ENCODE peak calls at places on chromosomes 16 and 17, in six cellular contexts. H, I, R, V, F and B are unnamed samples.

GRCh38 chr17:75894049-75894742 is 2.6 kb downstream of the TRIM65 start:
- DNase-seq in V (no peak), F (no peak), R (no peak), I (peak), H (no peak), B (no peak)

GRCh38 chr17:77831497-77832179 is 126.9 kb upstream of the TNRC6C start:
- DNase-seq in H (no peak), R (peak), I (peak), F (peak), V (peak), B (peak)

GRCh38 chr16:3525951-3526350 is 25.1 kb downstream of the CLUAP1 start:
- DNase-seq in H (no peak), V (no peak), F (no peak), I (no peak), R (no peak), B (no peak)

GRCh38 chr17:17439971-17440843 is 36.6 kb upstream of the MED9 start:
- DNase-seq in R (peak), I (peak), V (peak), F (peak), H (no peak), B (peak)

GRCh38 chr16:49465661-49466528 is 92.3 kb downstream of the C16orf78 start:
- DNase-seq in V (no peak), I (no peak), R (no peak), F (no peak), H (no peak), B (no peak)

GRCh38 chr17:76124582-76125390 is 16.3 kb downstream of the FOXJ1 start:
- DNase-seq in R (no peak), H (no peak), V (no peak), F (no peak), I (peak), B (no peak)

GRCh38 chr17:39152134-39152884 is 872 bp upstream of the PLXDC1 start:
- DNase-seq in V (no peak), I (peak), F (no peak), R (no peak), H (no peak), B (no peak)

GRCh38 chr17:21127508-21128077 is 829 bp downstream of the DHRS7B start:
- DNase-seq in V (no peak), R (peak), H (no peak), I (no peak), F (peak), B (peak)

GRCh38 chr17:72604518-72604917 is 483.7 kb downstream of the SOX9 start:
- DNase-seq in F (no peak), H (no peak), V (no peak), I (no peak), R (no peak), B (no peak)

GRCh38 chr17:40203131-40203530 is 16.0 kb upstream of the WIPF2 start:
- DNase-seq in R (no peak), I (no peak), V (no peak), F (no peak), H (no peak), B (no peak)

GRCh38 chr17:82935944-82936767 is 96.3 kb upstream of the ZNF750 start:
- DNase-seq in F (no peak), H (no peak), R (no peak), I (peak), V (no peak), B (no peak)

GRCh38 chr17:27362909-27363308 is 69.0 kb downstream of the WSB1 start:
- DNase-seq in H (no peak), V (no peak), R (no peak), F (no peak), I (no peak), B (no peak)

GRCh38 chr16:84839956-84840355 is 20.2 kb downstream of the CRISPLD2 start:
- DNase-seq in F (no peak), R (peak), V (no peak), H (no peak), I (peak), B (peak)

GRCh38 chr17:6523809-6524355 is 32.5 kb downstream of the PITPNM3 start:
- DNase-seq in I (no peak), V (no peak), R (no peak), H (no peak), F (no peak), B (no peak)

GRCh38 chr17:39775075-39775474 is 37.3 kb downstream of the GRB7 start:
- DNase-seq in V (no peak), I (no peak), F (no peak), R (no peak), H (no peak), B (no peak)

GRCh38 chr16:70772493-70772892 is 28.5 kb downstream of the VAC14 start:
- DNase-seq in I (no peak), F (peak), R (peak), H (no peak), V (no peak), B (peak)

GRCh38 chr17:6070895-6071511 is 824 bp downstream of the WSCD1 start:
- DNase-seq in R (no peak), I (peak), H (no peak), V (peak), F (no peak), B (peak)

GRCh38 chr16:27377666-27378485 is 24.1 kb upstream of the IL21R start:
- DNase-seq in I (no peak), H (no peak), R (no peak), F (no peak), V (no peak), B (no peak)

GRCh38 chr17:40582328-40582901 is 17.1 kb upstream of the CCR7 start:
- DNase-seq in V (no peak), F (no peak), H (peak), R (no peak), I (no peak), B (no peak)

GRCh38 chr17:74094651-74095050 is 108.8 kb upstream of the RPL38 start:
- DNase-seq in F (no peak), V (no peak), H (no peak), R (no peak), I (no peak), B (no peak)

GRCh38 chr17:8122391-8122922 is 1.4 kb downstream of the HES7 start:
- DNase-seq in H (no peak), V (peak), I (peak), R (peak), F (peak), B (peak)

GRCh38 chr16:57029161-57030160 is 40.1 kb downstream of the NLRC5 start:
- DNase-seq in F (peak), I (no peak), H (no peak), V (no peak), R (peak), B (no peak)

GRCh38 chr16:9092282-9092962 is 978 bp downstream of the HAPSTR1 start:
- DNase-seq in F (no peak), V (no peak), H (peak), R (no peak), I (peak), B (no peak)

GRCh38 chr17:62652251-62653001 is 25.0 kb downstream of the MRC2 start:
- DNase-seq in I (peak), V (peak), H (no peak), R (peak), F (peak), B (peak)

GRCh38 chr17:17191346-17191792 is 14.8 kb downstream of the PLD6 start:
- DNase-seq in R (peak), F (peak), I (no peak), H (no peak), V (no peak), B (peak)

GRCh38 chr17:72764632-72765041 is 327.9 kb downstream of the SLC39A11 start:
- DNase-seq in H (no peak), V (no peak), I (no peak), F (peak), R (peak), B (peak)

GRCh38 chr16:4319454-4319853 is 3.6 kb downstream of the GLIS2 start:
- DNase-seq in H (no peak), V (peak), F (no peak), R (no peak), I (no peak), B (no peak)

GRCh38 chr16:66970775-66971725 is 10.0 kb downstream of the CES3 start:
- DNase-seq in V (no peak), I (no peak), F (peak), H (no peak), R (peak), B (peak)

GRCh38 chr16:78925071-78925714 is 675.3 kb downstream of the MAF start:
- DNase-seq in I (peak), H (no peak), R (no peak), F (no peak), V (no peak), B (no peak)

GRCh38 chr16:70430667-70431536 is 8.0 kb downstream of the ST3GAL2 start:
- DNase-seq in H (no peak), R (peak), I (no peak), V (no peak), F (no peak), B (no peak)

GRCh38 chr16:23420011-23420410 is 33.0 kb downstream of the COG7 start:
- DNase-seq in V (no peak), F (no peak), H (no peak), I (no peak), R (peak), B (no peak)

GRCh38 chr16:1745900-1746692 is 25.2 kb downstream of the NME3 start:
- DNase-seq in I (no peak), R (peak), F (no peak), H (no peak), V (no peak), B (peak)

DNA sequence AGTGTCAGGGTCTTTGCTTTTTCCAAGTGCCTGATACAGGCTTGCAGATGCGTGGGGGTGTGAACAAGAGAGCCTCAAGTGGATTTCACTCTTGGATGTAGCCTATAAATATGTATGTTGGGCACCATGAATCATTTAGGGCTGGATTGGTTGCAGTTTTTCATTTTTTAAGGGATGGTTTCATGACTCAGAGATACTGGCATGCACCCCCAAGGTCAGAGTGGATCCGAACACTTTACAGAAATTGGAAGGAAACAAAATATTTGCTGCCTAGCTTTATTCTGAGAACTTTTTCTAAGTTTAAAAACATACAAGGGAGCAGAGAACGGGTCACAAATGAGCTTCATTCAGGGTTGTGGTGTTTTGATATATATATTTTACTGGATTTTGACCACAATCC is 436.8 kb upstream of the ERCC4 start:
- DNase-seq in R (no peak), H (no peak), V (no peak), I (no peak), F (no peak), B (no peak)
- H3K4me3 ChIP-seq in R (no peak), H (no peak), V (no peak), I (no peak), F (no peak), B (no peak)

GRCh38 chr17:28574536-28574935 is 2.2 kb downstream of the ALDOC start:
- DNase-seq in V (no peak), R (no peak), I (no peak), H (no peak), F (no peak), B (no peak)

GRCh38 chr17:28578246-28579195 is 1.8 kb upstream of the ALDOC start:
- DNase-seq in R (no peak), I (no peak), F (no peak), V (no peak), H (no peak), B (no peak)

GRCh38 chr17:28577466-28577824 is 750 bp upstream of the ALDOC start:
- DNase-seq in R (no peak), F (no peak), I (no peak), H (no peak), V (no peak), B (no peak)

GRCh38 chr17:28575126-28575795 is 1.4 kb downstream of the ALDOC start:
- DNase-seq in R (no peak), F (no peak), H (no peak), V (peak), I (peak), B (no peak)

GRCh38 chr17:28576758-28577465 is at the start of gene ALDOC:
- DNase-seq in F (peak), I (peak), R (peak), V (peak), H (peak), B (peak)
- H3K4me3 ChIP-seq in F (peak), I (peak), R (peak), V (peak), H (peak), B (peak)

GRCh38 chr17:68591583-68591982 is 9.6 kb downstream of the FAM20A start:
- DNase-seq in H (no peak), F (no peak), I (peak), V (no peak), R (no peak), B (no peak)
- H3K4me3 ChIP-seq in H (no peak), F (no peak), I (no peak), V (no peak), R (no peak), B (no peak)

GRCh38 chr17:43543771-43544575 is 2.2 kb downstream of the ETV4 start:
- DNase-seq in R (no peak), I (no peak), H (no peak), V (no peak), F (no peak), B (no peak)
- H3K4me3 ChIP-seq in R (no peak), I (peak), H (no peak), V (no peak), F (no peak), B (no peak)

DNA sequence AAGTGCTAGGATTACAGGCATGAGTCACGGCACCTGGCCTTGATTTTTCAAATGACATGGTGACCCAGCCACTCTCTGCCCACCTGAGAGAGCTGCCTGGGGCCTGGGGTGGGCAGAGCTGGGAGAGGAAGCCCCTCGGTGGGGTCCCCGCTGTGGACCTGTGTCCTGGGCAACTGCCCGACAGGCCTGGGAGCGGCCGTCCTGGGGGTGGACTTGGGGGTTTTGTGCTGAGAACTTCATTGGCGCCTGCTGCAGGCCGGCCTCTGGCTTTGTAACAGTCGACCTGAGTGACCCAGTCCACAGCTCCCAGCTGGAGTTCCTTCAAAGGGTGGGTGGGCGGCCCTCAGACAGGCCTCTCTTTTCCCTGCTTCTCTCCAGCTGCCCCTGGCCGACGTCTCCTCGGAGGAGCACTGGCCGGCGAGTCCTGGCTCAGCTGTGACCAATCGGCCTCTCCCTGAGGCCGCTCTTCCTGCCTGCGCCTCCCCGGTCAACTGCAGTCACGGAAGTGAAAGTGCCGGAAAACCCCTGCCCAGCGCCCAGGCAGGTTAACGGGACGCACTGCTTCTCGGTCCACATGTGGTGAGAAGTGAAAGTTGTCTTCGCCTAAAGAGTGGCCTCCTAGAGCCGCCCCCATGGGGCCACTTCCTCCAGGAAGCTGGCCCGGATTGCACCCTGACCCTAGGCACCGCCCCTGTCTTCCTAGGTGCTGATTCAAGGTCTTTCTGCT is 5.5 kb downstream of the CBFA2T3 start:
- DNase-seq in I (no peak), H (no peak), R (no peak), V (no peak), F (no peak), B (no peak)
- H3K4me3 ChIP-seq in I (no peak), H (no peak), R (no peak), V (no peak), F (no peak), B (no peak)

GRCh38 chr17:78995761-78996451 is 13.7 kb downstream of the CANT1 start:
- DNase-seq in R (no peak), H (peak), I (no peak), F (no peak), V (no peak), B (no peak)
- H3K4me3 ChIP-seq in R (no peak), H (peak), I (no peak), F (no peak), V (no peak), B (no peak)

GRCh38 chr17:48612854-48613691 is 2.0 kb downstream of the HOXB8 start:
- DNase-seq in H (no peak), V (no peak), R (peak), F (no peak), I (peak), B (peak)

GRCh38 chr17:48614904-48615211 is 234 bp downstream of the HOXB8 start:
- DNase-seq in I (no peak), H (no peak), V (no peak), F (no peak), R (no peak), B (no peak)

GRCh38 chr17:48612456-48612853 is 1.6 kb upstream of the HOXB7 start:
- DNase-seq in R (peak), I (no peak), H (no peak), F (no peak), V (no peak), B (peak)

GRCh38 chr17:48615212-48615962 is at the start of gene HOXB8:
- DNase-seq in I (no peak), H (no peak), V (no peak), F (no peak), R (no peak), B (no peak)

DNA sequence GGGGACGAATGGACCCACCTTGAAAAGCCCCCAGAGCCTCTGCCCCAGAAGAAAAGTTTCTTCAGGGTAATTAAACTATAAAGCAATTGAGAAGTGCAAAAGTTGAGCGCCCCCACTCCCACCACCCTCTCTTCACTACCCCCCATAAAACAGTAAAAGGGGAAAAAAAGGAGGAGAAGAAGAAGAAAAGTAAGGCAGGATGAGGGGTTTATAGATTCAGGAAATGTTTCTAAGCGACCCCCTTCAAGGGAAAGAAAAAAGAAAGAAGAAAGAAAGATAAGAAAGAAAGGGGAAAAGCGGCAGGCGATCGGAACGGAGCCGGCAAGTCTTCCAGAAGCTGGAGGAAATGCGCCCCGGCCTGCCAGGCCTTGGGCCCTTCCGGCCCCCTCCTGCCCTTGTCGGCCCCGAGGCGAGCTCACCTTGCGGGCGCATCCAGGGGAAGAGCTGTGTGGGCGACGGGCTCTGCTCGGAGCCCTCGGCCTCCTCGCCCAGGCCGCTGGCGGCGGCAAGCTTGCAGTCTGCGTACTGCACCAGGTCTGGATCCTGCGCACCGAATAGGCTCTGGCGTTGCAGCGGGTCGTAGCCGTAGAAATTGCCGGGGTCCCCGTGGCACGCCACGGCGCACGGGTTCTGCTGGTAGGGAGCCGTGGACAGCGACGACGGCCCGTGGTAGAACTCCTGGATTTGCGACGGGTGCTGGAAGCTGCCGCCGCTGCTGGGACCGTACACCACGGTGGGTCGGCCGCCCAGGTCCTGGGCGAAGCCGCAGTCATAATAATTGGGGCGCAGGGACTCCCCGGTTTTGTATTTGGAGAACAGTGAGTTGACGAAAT is 1.0 kb downstream of the HOXB8 start:
- DNase-seq in V (no peak), I (peak), H (no peak), R (peak), F (no peak), B (no peak)
- H3K4me3 ChIP-seq in V (no peak), I (no peak), H (no peak), R (peak), F (no peak), B (peak)

DNA sequence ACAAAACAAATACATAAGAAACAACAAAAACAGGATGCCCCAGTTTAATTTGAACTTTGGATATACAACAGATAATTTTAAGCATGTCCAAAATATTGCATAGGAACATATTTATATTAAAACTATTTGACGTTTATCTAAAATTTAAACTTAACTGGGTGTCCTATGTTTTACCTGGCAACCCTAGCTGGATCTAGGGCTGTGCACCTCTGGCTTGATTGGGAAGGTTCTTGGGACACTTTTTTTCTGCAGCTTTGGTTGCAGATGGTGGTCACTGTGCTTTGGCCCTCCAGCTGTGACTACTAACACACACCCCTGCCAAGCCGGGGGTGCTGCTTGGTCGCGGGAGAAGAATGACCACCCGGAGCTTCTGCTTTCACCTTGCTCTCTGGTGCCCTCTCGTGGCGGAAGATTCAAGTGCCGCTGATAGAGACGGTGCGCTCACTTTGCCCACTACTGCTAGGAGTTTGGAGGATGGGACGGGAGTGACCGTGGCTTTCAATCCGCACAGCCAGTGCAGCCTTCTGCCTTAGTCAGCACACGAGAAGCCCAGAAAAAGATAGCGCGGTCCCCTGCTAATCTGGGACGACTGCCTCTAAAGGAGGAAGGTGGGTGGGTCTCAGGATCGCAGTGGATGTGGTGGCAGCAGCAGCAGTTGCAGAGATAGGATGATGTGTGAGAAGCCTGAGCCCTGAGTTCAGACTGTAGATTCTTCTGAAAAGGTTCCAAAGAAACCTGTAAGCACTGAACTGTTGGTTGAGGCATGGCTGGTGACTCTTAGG is 6.7 kb downstream of the SPACA3 start:
- DNase-seq in V (peak), F (peak), R (peak), H (peak), I (peak), B (peak)
- H3K4me3 ChIP-seq in V (no peak), F (no peak), R (no peak), H (no peak), I (no peak), B (no peak)